ENCODE peak calls at places on chromosomes 4 and X, in six cellular contexts. R, P, B, F, O and A are unnamed samples.

GRCh38 chr4:52982246-52982950 is 120.3 kb downstream of the RASL11B start:
- ATAC-seq in R (peak; percentile 90), P (no peak), B (peak; percentile 88), F (no peak), O (peak; percentile 85), A (no peak)

GRCh38 chr4:123430031-123430430 is 33.4 kb downstream of the SPRY1 start:
- ATAC-seq in R (no peak), P (peak; percentile 99), B (no peak), F (peak; percentile 99), O (no peak), A (no peak)

GRCh38 chr4:159326470-159326869 is 223.6 kb downstream of the RAPGEF2 start:
- ATAC-seq in R (no peak), P (no peak), B (no peak), F (no peak), O (no peak), A (no peak)

GRCh38 chrX:65697915-65698796 is 30.7 kb downstream of the MSN start:
- ATAC-seq in R (peak; percentile 52), P (peak; percentile 88), B (peak; percentile 65), F (peak; percentile 78), O (peak; percentile 59), A (peak; percentile 47)

GRCh38 chr4:76410621-76411020 is 10.3 kb downstream of the CCDC158 start:
- ATAC-seq in R (no peak), P (no peak), B (no peak), F (no peak), O (no peak), A (no peak)

GRCh38 chr4:9989918-9990635 is 31.2 kb downstream of the SLC2A9 start:
- ATAC-seq in R (no peak), P (no peak), B (peak; percentile 90), F (no peak), O (peak; percentile 85), A (no peak)

GRCh38 chrX:100802843-100803242 is 17.3 kb upstream of the CSTF2 start:
- ATAC-seq in R (no peak), P (no peak), B (no peak), F (no peak), O (no peak), A (no peak)

GRCh38 chr4:40283968-40284367 is 51.2 kb upstream of the CHRNA9 start:
- ATAC-seq in R (no peak), P (peak; percentile 87), B (peak; percentile 27), F (peak; percentile 89), O (no peak), A (no peak)

GRCh38 chrX:19121898-19122640 is at the start of gene ADGRG2:
- ATAC-seq in R (peak; percentile 59), P (no peak), B (peak; percentile 82), F (no peak), O (peak; percentile 80), A (peak; percentile 64)

GRCh38 chr4:109648266-109648996 is 54.8 kb downstream of the CASP6 start:
- ATAC-seq in R (no peak), P (peak; percentile 34), B (peak; percentile 64), F (peak; percentile 60), O (no peak), A (no peak)